ENCODE peak calls at places on chromosomes 12 and 14, in nine cellular contexts. X, T, K, U, Y, P, F, S and G are unnamed samples.
A peak's percentile ranks its signal among the peaks of the same experiment; 100 is the strongest.

GRCh38 chr12:57816855-57817151 is 1.7 kb downstream of the AVIL start:
- DNase-seq in X (no peak), T (no peak), K (no peak), U (no peak), Y (peak; percentile 68), P (no peak), F (peak; percentile 62), S (no peak), G (no peak)

GRCh38 chr14:81219821-81220487 is 805 bp downstream of the GTF2A1 start:
- DNase-seq in X (peak; percentile 80), T (peak; percentile 34), K (no peak), U (no peak), Y (peak; percentile 34), P (peak; percentile 53), F (peak; percentile 28), S (peak; percentile 81), G (no peak)

GRCh38 chr12:53078425-53079225 is 565 bp downstream of the SPRYD3 start:
- DNase-seq in X (no peak), T (peak; percentile 60), K (no peak), U (no peak), Y (peak; percentile 58), P (peak; percentile 61), F (no peak), S (no peak), G (no peak)

GRCh38 chr12:130713581-130713991 is 2.5 kb downstream of the RIMBP2 start:
- DNase-seq in X (peak; percentile 52), T (no peak), K (no peak), U (no peak), Y (no peak), P (no peak), F (peak; percentile 64), S (no peak), G (no peak)

GRCh38 chr14:105187935-105188524 is 6.9 kb upstream of the NUDT14 start:
- DNase-seq in X (peak; percentile 80), T (peak; percentile 71), K (no peak), U (no peak), Y (peak; percentile 63), P (peak; percentile 70), F (peak; percentile 86), S (peak; percentile 83), G (no peak)

GRCh38 chr12:77893918-77894317 is 63.2 kb downstream of the NAV3 start:
- DNase-seq in X (peak; percentile 46), T (peak; percentile 87), K (no peak), U (no peak), Y (no peak), P (peak; percentile 83), F (no peak), S (no peak), G (peak; percentile 5)

GRCh38 chr12:122999986-123000420 is 19.5 kb downstream of the ARL6IP4 start:
- DNase-seq in X (no peak), T (no peak), K (no peak), U (no peak), Y (no peak), P (no peak), F (peak; percentile 4), S (no peak), G (no peak)

GRCh38 chr14:79825046-79825521 is 386.2 kb downstream of the DIO2 start:
- DNase-seq in X (no peak), T (no peak), K (no peak), U (peak; percentile 25), Y (no peak), P (no peak), F (no peak), S (no peak), G (no peak)

GRCh38 chr14:106802413-106803364 is 1276.3 kb downstream of the TMEM121 start:
- DNase-seq in X (peak; percentile 82), T (peak; percentile 45), K (no peak), U (no peak), Y (no peak), P (peak; percentile 26), F (peak; percentile 51), S (no peak), G (no peak)

GRCh38 chr12:4813741-4814140 is 93.5 kb downstream of the GALNT8 start:
- DNase-seq in X (no peak), T (no peak), K (no peak), U (no peak), Y (no peak), P (no peak), F (no peak), S (no peak), G (no peak)

GRCh38 chr12:103043531-103044445 is 86.3 kb downstream of the ASCL1 start:
- DNase-seq in X (no peak), T (no peak), K (no peak), U (no peak), Y (no peak), P (no peak), F (no peak), S (no peak), G (no peak)

GRCh38 chr14:24323341-24323740 is 11.5 kb downstream of the ADCY4 start:
- DNase-seq in X (no peak), T (no peak), K (no peak), U (no peak), Y (no peak), P (no peak), F (no peak), S (no peak), G (no peak)

GRCh38 chr12:27840229-27840999 is 60.4 kb upstream of the MANSC4 start:
- DNase-seq in X (no peak), T (no peak), K (no peak), U (no peak), Y (no peak), P (no peak), F (no peak), S (no peak), G (no peak)

GRCh38 chr12:92784795-92785562 is 82.2 kb downstream of the PLEKHG7 start:
- DNase-seq in X (no peak), T (peak; percentile 25), K (no peak), U (no peak), Y (no peak), P (no peak), F (peak; percentile 26), S (no peak), G (peak; percentile 77)

GRCh38 chr14:102590667-102591099 is 1.8 kb upstream of the RCOR1 start:
- DNase-seq in X (peak; percentile 66), T (peak; percentile 36), K (no peak), U (no peak), Y (no peak), P (peak; percentile 45), F (peak; percentile 73), S (no peak), G (no peak)

GRCh38 chr12:53171725-53172329 is 8.7 kb upstream of the ZNF740 start:
- DNase-seq in X (no peak), T (peak; percentile 3), K (no peak), U (no peak), Y (no peak), P (no peak), F (no peak), S (no peak), G (no peak)

GRCh38 chr12:93908264-93908663 is 231.1 kb downstream of the CRADD start:
- DNase-seq in X (no peak), T (no peak), K (no peak), U (no peak), Y (no peak), P (no peak), F (no peak), S (no peak), G (no peak)

GRCh38 chr14:25001096-25001982 is 48.6 kb downstream of the STXBP6 start:
- DNase-seq in X (no peak), T (no peak), K (no peak), U (no peak), Y (no peak), P (no peak), F (no peak), S (no peak), G (no peak)

GRCh38 chr12:72511906-72512305 is 239.7 kb downstream of the TRHDE start:
- DNase-seq in X (no peak), T (no peak), K (no peak), U (peak; percentile 10), Y (no peak), P (no peak), F (no peak), S (no peak), G (peak; percentile 77)

GRCh38 chr12:25058619-25059018 is 109.7 kb upstream of the BCAT1 start:
- DNase-seq in X (no peak), T (no peak), K (no peak), U (no peak), Y (no peak), P (no peak), F (no peak), S (no peak), G (no peak)

DNA sequence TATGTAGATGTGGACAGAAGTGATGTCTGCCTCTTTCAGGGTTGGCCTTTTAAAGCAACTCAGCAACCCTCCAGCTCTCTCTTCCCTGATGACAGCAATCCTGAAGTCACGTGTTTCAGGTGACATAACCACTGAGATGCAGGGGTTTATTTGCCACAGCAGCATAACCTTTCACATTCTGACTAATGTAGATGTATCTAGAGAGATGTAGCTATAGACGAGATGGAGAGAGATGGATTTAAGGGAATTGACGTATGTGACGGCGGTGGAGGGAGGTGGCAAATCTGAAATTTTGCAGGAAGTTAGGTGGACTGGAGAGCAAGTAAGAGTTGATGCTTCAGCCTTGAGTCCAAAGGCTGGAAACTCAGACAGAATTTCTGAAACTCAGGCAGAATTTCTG is 126.0 kb downstream of the ZFP36L1 start:
- DNase-seq in X (no peak), T (no peak), K (no peak), U (no peak), Y (peak; percentile 0), P (peak; percentile 3), F (no peak), S (no peak), G (no peak)
- TF ChIP-seq CTCF in X (no peak), T (no peak), K (no peak), U (no peak), Y (no peak), P (no peak), F (no peak), S (no peak), G (no peak)

DNA sequence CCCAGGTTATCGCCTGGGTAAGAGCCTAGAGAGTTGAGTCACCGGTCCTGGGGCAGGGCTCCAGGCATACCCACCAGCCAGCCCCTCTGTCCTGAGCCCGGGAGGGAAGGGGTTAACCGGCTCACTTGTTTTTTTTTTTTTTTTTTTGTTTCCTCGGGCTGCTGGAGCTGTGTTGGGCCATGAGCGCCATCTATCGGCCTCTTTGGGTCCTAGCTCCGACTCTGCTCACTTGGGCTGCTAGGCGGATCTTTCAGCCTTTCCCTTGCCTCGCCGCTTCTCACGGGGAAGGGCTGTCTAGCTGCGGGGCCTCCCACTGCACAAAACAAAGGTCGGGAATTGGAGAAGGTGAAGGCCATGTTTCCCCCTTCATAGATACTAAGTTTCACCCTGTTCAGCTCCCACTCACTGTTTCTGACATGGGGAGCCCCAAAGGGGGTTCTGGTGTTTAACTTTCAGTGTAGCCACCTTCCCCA is 2.8 kb upstream of the SMUG1 start:
- DNase-seq in X (peak; percentile 80), T (peak; percentile 77), K (no peak), U (peak; percentile 29), Y (peak; percentile 84), P (peak; percentile 85), F (peak; percentile 86), S (peak; percentile 85), G (peak; percentile 72)
- H3K4me3 ChIP-seq in X (no peak overlapping the region), T (no peak overlapping the region), K (no peak overlapping the region), U (no peak overlapping the region), Y (no peak overlapping the region), P (no peak overlapping the region), F (no peak overlapping the region), S (no peak overlapping the region), G (no peak overlapping the region)

GRCh38 chr14:31387091-31387490 is 33.3 kb downstream of the HEATR5A start:
- DNase-seq in X (no peak), T (no peak), K (no peak), U (no peak), Y (no peak), P (no peak), F (no peak), S (no peak), G (no peak)
- TF ChIP-seq CTCF in X (no peak), T (no peak), K (no peak), U (no peak), Y (no peak), P (no peak), F (no peak), S (no peak), G (no peak)

GRCh38 chr12:68222336-68222735 is 3.3 kb downstream of the IL26 start:
- DNase-seq in X (no peak), T (no peak), K (no peak), U (no peak), Y (no peak), P (no peak), F (no peak), S (no peak), G (no peak)
- H3K4me3 ChIP-seq in X (no peak overlapping the region), T (no peak overlapping the region), K (no peak overlapping the region), U (no peak overlapping the region), Y (no peak overlapping the region), P (no peak overlapping the region), F (no peak overlapping the region), S (peak overlapping the region; percentile 3), G (no peak overlapping the region)